ENCODE peak calls at places on chromosomes 11 and 22, in six cellular contexts. V, Y, X, L, N and B are unnamed samples.

GRCh38 chr22:48106215-48106614 is 1343.8 kb downstream of the TBC1D22A start:
- DNase-seq in V (no peak), Y (no peak), X (no peak), L (no peak), N (no peak), B (no peak)

GRCh38 chr11:95149659-95150294 is 60.1 kb downstream of the ENDOD1 start:
- DNase-seq in V (peak; percentile 97), Y (peak; percentile 35), X (peak; percentile 62), L (no peak), N (peak; percentile 50), B (no peak)

GRCh38 chr11:6653055-6653454 is 2.6 kb downstream of the DCHS1 start:
- DNase-seq in V (no peak), Y (no peak), X (no peak), L (no peak), N (no peak), B (no peak)

GRCh38 chr11:116984186-116984585 is 114.0 kb downstream of the SIK3 start:
- DNase-seq in V (peak; percentile 39), Y (peak; percentile 75), X (no peak), L (no peak), N (no peak), B (no peak)

GRCh38 chr11:34632105-34632780 is 11.3 kb downstream of the EHF start:
- DNase-seq in V (no peak), Y (no peak), X (peak; percentile 59), L (no peak), N (no peak), B (no peak)

GRCh38 chr22:27749597-27750225 is 51.8 kb downstream of the MN1 start:
- DNase-seq in V (peak; percentile 29), Y (peak; percentile 71), X (no peak), L (no peak), N (peak; percentile 43), B (no peak)

GRCh38 chr11:9138612-9139579 is 47.5 kb upstream of the SCUBE2 start:
- DNase-seq in V (peak; percentile 96), Y (peak; percentile 86), X (peak; percentile 54), L (no peak), N (peak; percentile 93), B (peak; percentile 74)

GRCh38 chr11:122523841-122524531 is 131.5 kb upstream of the UBASH3B start:
- DNase-seq in V (peak; percentile 9), Y (peak; percentile 66), X (no peak), L (no peak), N (peak; percentile 53), B (no peak)

GRCh38 chr11:96748639-96749370 is 359.0 kb downstream of the JRKL start:
- DNase-seq in V (peak; percentile 23), Y (peak; percentile 48), X (no peak), L (no peak), N (peak; percentile 53), B (no peak)

GRCh38 chr11:48044577-48044976 is 64.2 kb downstream of the PTPRJ start:
- DNase-seq in V (no peak), Y (no peak), X (no peak), L (no peak), N (no peak), B (no peak)

GRCh38 chr11:44983786-44984185 is 33.1 kb upstream of the TP53I11 start:
- DNase-seq in V (no peak), Y (no peak), X (peak; percentile 18), L (no peak), N (no peak), B (peak; percentile 50)

GRCh38 chr11:86574493-86575207 is 97.8 kb downstream of the ME3 start:
- DNase-seq in V (no peak), Y (no peak), X (no peak), L (no peak), N (peak; percentile 63), B (no peak)

GRCh38 chr22:24554316-24555159 is at the start of gene GUCD1:
- DNase-seq in V (peak; percentile 36), Y (peak; percentile 51), X (peak; percentile 31), L (no peak), N (peak; percentile 27), B (no peak)

GRCh38 chr11:73359930-73360742 is 16.1 kb upstream of the RELT start:
- DNase-seq in V (no peak), Y (peak; percentile 71), X (no peak), L (no peak), N (peak; percentile 26), B (no peak)

GRCh38 chr11:44880511-44880910 is 70.2 kb downstream of the TP53I11 start:
- DNase-seq in V (no peak), Y (no peak), X (no peak), L (no peak), N (no peak), B (no peak)

GRCh38 chr11:123357990-123358827 is 71.9 kb upstream of the GRAMD1B start:
- DNase-seq in V (peak; percentile 13), Y (peak; percentile 18), X (no peak), L (no peak), N (peak; percentile 16), B (no peak)

GRCh38 chr11:19872526-19873135 is 160.0 kb downstream of the NAV2 start:
- DNase-seq in V (peak; percentile 78), Y (no peak), X (no peak), L (no peak), N (no peak), B (no peak)

GRCh38 chr22:31933816-31934482 is 10.4 kb upstream of the YWHAH start:
- DNase-seq in V (no peak), Y (no peak), X (no peak), L (no peak), N (no peak), B (no peak)

GRCh38 chr22:29710922-29711593 is 8.7 kb upstream of the CABP7 start:
- DNase-seq in V (no peak), Y (no peak), X (peak; percentile 33), L (no peak), N (no peak), B (no peak)

GRCh38 chr11:20873054-20873453 is 203.7 kb downstream of the NELL1 start:
- DNase-seq in V (peak; percentile 1), Y (no peak), X (no peak), L (no peak), N (no peak), B (no peak)

GRCh38 chr22:39236321-39237275 is 8.2 kb downstream of the PDGFB start:
- DNase-seq in V (no peak), Y (no peak), X (peak; percentile 76), L (no peak), N (no peak), B (no peak)

GRCh38 chr22:21937041-21937820 is 15.4 kb downstream of the PPM1F start:
- DNase-seq in V (peak; percentile 72), Y (no peak), X (peak; percentile 62), L (no peak), N (no peak), B (no peak)

GRCh38 chr22:24446291-24446611 is 18.9 kb downstream of the ADORA2A start:
- DNase-seq in V (no peak), Y (no peak), X (no peak), L (no peak), N (no peak), B (no peak)

GRCh38 chr11:48040830-48041444 is 60.6 kb downstream of the PTPRJ start:
- DNase-seq in V (no peak), Y (no peak), X (no peak), L (no peak), N (no peak), B (no peak)

GRCh38 chr22:36197065-36197440 is 4.6 kb downstream of the APOL4 start:
- DNase-seq in V (no peak), Y (peak; percentile 81), X (no peak), L (no peak), N (peak; percentile 43), B (peak; percentile 73)

GRCh38 chr11:130779943-130780342 is 136.3 kb downstream of the SNX19 start:
- DNase-seq in V (no peak), Y (no peak), X (no peak), L (no peak), N (no peak), B (no peak)

GRCh38 chr11:95904009-95904650 is 19.8 kb downstream of the MTMR2 start:
- DNase-seq in V (no peak), Y (no peak), X (no peak), L (no peak), N (no peak), B (no peak)

GRCh38 chr11:77088236-77089003 is 14.2 kb upstream of the OMP start:
- DNase-seq in V (no peak), Y (no peak), X (peak; percentile 66), L (no peak), N (no peak), B (no peak)

GRCh38 chr22:27107824-27108223 is 450.4 kb downstream of the MIAT start:
- DNase-seq in V (peak; percentile 94), Y (peak; percentile 94), X (peak; percentile 76), L (peak; percentile 77), N (peak; percentile 91), B (peak; percentile 21)

GRCh38 chr22:50621948-50622722 is 5.8 kb downstream of the ARSA start:
- DNase-seq in V (peak; percentile 48), Y (no peak), X (peak; percentile 63), L (no peak), N (no peak), B (no peak)
- TF ChIP-seq CTCF in V (peak; percentile 28), Y (peak; percentile 33), X (no peak), L (no peak), N (peak; percentile 29), B (no peak)

GRCh38 chr11:39037611-39038010 is 2421.8 kb downstream of the LRRC4C start:
- DNase-seq in V (no peak), Y (peak; percentile 0), X (no peak), L (no peak), N (no peak), B (no peak)
- TF ChIP-seq CTCF in V (no peak), Y (no peak), X (no peak), L (no peak), N (no peak), B (no peak)

DNA sequence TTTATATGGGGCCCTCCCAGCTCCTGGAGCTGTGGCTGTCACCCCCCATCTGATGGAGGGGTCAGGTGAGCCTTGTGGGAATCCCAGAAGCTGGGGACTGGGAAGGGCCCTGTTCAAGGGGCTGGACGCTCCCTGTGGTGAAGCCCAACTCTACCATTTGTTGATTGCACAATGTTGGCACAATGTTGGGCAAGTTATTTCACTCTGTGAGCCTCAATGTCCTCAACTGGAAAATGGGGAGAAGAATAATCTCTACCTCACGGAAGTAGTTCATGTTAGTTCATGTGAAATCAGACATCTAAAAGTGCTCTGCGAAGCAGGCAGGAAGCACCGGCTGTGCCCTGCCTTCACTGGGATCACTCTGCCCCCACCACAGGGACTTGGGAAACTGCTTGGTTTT is 817 bp upstream of the PRR5 start:
- DNase-seq in V (no peak), Y (no peak), X (no peak), L (no peak), N (no peak), B (no peak)
- TF ChIP-seq CTCF in V (no peak), Y (no peak), X (no peak), L (no peak), N (no peak), B (no peak)

DNA sequence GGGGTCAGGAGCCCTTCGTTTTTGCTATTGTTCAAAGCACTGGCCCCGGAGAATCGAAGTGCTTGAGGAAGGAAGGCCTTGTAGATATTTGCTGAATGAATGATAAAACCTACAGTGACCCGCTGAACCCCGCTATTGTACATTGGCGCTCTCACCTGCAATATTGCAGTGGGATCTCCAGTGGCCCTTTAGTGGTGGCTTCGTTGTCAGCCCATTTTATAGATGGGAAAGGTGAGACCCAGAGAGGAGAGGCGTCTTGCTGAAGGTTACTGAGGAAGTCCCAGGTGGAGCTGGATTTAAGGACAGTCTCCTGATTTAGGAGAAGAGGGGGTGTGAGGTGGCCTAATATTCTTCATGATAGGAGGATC is 1.2 kb downstream of the CDC42EP2 start:
- DNase-seq in V (peak; percentile 33), Y (no peak), X (no peak), L (no peak), N (peak; percentile 14), B (no peak)
- TF ChIP-seq CTCF in V (no peak), Y (no peak), X (no peak), L (peak; percentile 1), N (no peak), B (no peak)

GRCh38 chr22:25777870-25778269 is 35.9 kb downstream of the MYO18B start:
- DNase-seq in V (peak; percentile 50), Y (peak; percentile 76), X (no peak), L (no peak), N (peak; percentile 28), B (no peak)
- TF ChIP-seq CTCF in V (peak; percentile 35), Y (peak; percentile 62), X (no peak), L (no peak), N (peak; percentile 31), B (no peak)